ENCODE peak calls at places on chromosomes 6 and 20, in ten cellular contexts. W is effector memory CD8-positive, alpha-beta T cell; X is activated gamma-delta T cell treated with Interleukin-2 at 50 U/mL for 16 hours; Z is neural progenitor cell; H is hepatocyte; C is NCI-H1417; B is choroid plexus epithelial cell; D is CD4-positive, alpha-beta T cell; J is central memory CD8-positive, alpha-beta T cell; U is hepatic stellate cell. Y is an unnamed sample.

GRCh38 chr6:106165885-106166485 is 79.8 kb downstream of the PRDM1 start:
- DNase-seq in C (no peak), H (no peak), B (peak), X (no peak), U (no peak), W (no peak), D (no peak), J (no peak), Z (no peak), Y (no peak)

GRCh38 chr6:111564482-111564945 is 41.2 kb downstream of the TRAF3IP2 start:
- DNase-seq in J (no peak), D (no peak), U (peak), B (peak), Z (no peak), W (no peak), X (no peak), H (no peak), C (peak), Y (no peak)

GRCh38 chr20:64106981-64107735 is at the start of gene NPBWR2:
- DNase-seq in X (peak), C (no peak), H (no peak), B (no peak), J (no peak), U (no peak), W (no peak), D (no peak), Z (peak), Y (no peak)

GRCh38 chr6:1761472-1761871 is 151.8 kb downstream of the FOXC1 start:
- DNase-seq in W (no peak), U (no peak), X (no peak), C (no peak), B (no peak), H (no peak), Z (no peak), J (no peak), D (no peak), Y (peak)

GRCh38 chr6:106452628-106453027 is 92.1 kb downstream of the CRYBG1 start:
- DNase-seq in H (no peak), X (no peak), Z (no peak), W (no peak), D (no peak), U (no peak), B (peak), J (no peak), C (no peak), Y (no peak)

GRCh38 chr20:50710492-50711063 is 19.2 kb upstream of the RIPOR3 start:
- DNase-seq in B (peak), U (no peak), X (no peak), H (no peak), W (no peak), D (no peak), J (no peak), Z (no peak), C (no peak), Y (no peak)

GRCh38 chr20:63534831-63535651 is 2.1 kb downstream of the PTK6 start:
- DNase-seq in J (no peak), Z (no peak), D (no peak), B (no peak), W (no peak), U (no peak), X (no peak), C (no peak), H (no peak), Y (no peak)

GRCh38 chr6:40419377-40419776 is 167.8 kb downstream of the LRFN2 start:
- DNase-seq in W (no peak), C (no peak), Z (no peak), D (no peak), X (no peak), H (no peak), B (peak), J (no peak), U (no peak), Y (no peak)

GRCh38 chr6:143536866-143537691 is 25.6 kb upstream of the FUCA2 start:
- DNase-seq in C (peak), X (peak), J (no peak), D (peak), B (peak), H (peak), W (peak), Z (peak), U (peak), Y (no peak)

GRCh38 chr20:4946585-4947378 is 54.5 kb downstream of the SLC23A2 start:
- DNase-seq in X (no peak), J (no peak), D (no peak), U (no peak), B (no peak), H (no peak), W (no peak), Z (no peak), C (no peak), Y (no peak)

GRCh38 chr6:21668794-21669193 is 75.2 kb downstream of the SOX4 start:
- DNase-seq in X (no peak), W (no peak), Z (no peak), H (no peak), D (no peak), J (no peak), C (no peak), U (no peak), B (no peak), Y (no peak)

GRCh38 chr6:14074723-14075503 is 42.7 kb upstream of the CD83 start:
- DNase-seq in J (no peak), U (no peak), B (peak), D (no peak), X (no peak), W (peak), H (peak), Z (no peak), C (no peak), Y (no peak)

GRCh38 chr20:4041748-4042411 is 26.5 kb upstream of the RNF24 start:
- DNase-seq in W (no peak), J (no peak), X (no peak), B (peak), D (no peak), Z (no peak), H (peak), C (peak), U (no peak), Y (no peak)

GRCh38 chr6:14713008-14713452 is 532.8 kb upstream of the JARID2 start:
- DNase-seq in Z (no peak), U (peak), W (no peak), H (no peak), B (peak), D (no peak), J (no peak), X (no peak), C (no peak), Y (no peak)

GRCh38 chr6:45436544-45437440 is 59.1 kb upstream of the SUPT3H start:
- DNase-seq in D (no peak), J (no peak), U (no peak), W (no peak), Z (no peak), C (no peak), B (peak), X (no peak), H (peak), Y (no peak)

GRCh38 chr6:133594551-133594950 is 294.4 kb upstream of the TCF21 start:
- DNase-seq in X (no peak), D (no peak), H (no peak), U (no peak), W (no peak), B (no peak), J (no peak), C (no peak), Z (no peak), Y (no peak)

GRCh38 chr6:36914227-36914794 is 28.6 kb downstream of the C6orf89 start:
- DNase-seq in C (no peak), B (peak), U (peak), Z (peak), J (no peak), D (no peak), W (no peak), X (no peak), H (peak), Y (no peak)

GRCh38 chr6:21309791-21310190 is 283.8 kb upstream of the SOX4 start:
- DNase-seq in D (no peak), B (peak), J (no peak), Z (peak), C (peak), X (no peak), H (no peak), W (no peak), U (no peak), Y (no peak)

GRCh38 chr6:87214831-87215230 is 59.5 kb downstream of the ZNF292 start:
- DNase-seq in D (no peak), X (no peak), Z (no peak), U (no peak), J (no peak), C (no peak), H (no peak), B (no peak), W (no peak), Y (no peak)

GRCh38 chr20:53635189-53635588 is 41.5 kb upstream of the ZNF217 start:
- DNase-seq in Z (no peak), D (no peak), W (no peak), B (no peak), H (no peak), J (no peak), C (no peak), X (no peak), U (no peak), Y (no peak)